ENCODE peak calls at places on chromosomes 16 and 17, in four cellular contexts. X is mammary epithelial cell, N is IMR-90, B is PC-3. F is an unnamed sample.

GRCh38 chr17:44797809-44798208 is 32.3 kb downstream of the GJC1 start:
- DNase-seq in X (no peak), N (peak; percentile 59), B (no peak), F (no peak)

GRCh38 chr17:72988451-72988850 is 104.0 kb downstream of the SLC39A11 start:
- DNase-seq in X (no peak), N (no peak), B (no peak), F (no peak)

GRCh38 chr17:67912088-67912487 is 84.2 kb downstream of the C17orf58 start:
- DNase-seq in X (no peak), N (no peak), B (no peak), F (no peak)

GRCh38 chr17:44607836-44608690 is 48.2 kb upstream of the MEIOC start:
- DNase-seq in X (no peak), N (peak; percentile 74), B (no peak), F (peak; percentile 71)

GRCh38 chr17:55770220-55770870 is 19.5 kb downstream of the PCTP start:
- DNase-seq in X (peak; percentile 56), N (peak; percentile 72), B (peak; percentile 86), F (peak; percentile 36)

GRCh38 chr17:39612291-39612894 is 4.7 kb upstream of the NEUROD2 start:
- DNase-seq in X (no peak), N (no peak), B (no peak), F (no peak)

GRCh38 chr16:66197668-66198278 is 168.7 kb upstream of the CDH5 start:
- DNase-seq in X (no peak), N (no peak), B (no peak), F (no peak)

GRCh38 chr17:45270828-45271418 is 9.0 kb upstream of the SPATA32 start:
- DNase-seq in X (no peak), N (no peak), B (peak; percentile 31), F (no peak)

GRCh38 chr17:2369039-2369438 is 31.7 kb downstream of the SGSM2 start:
- DNase-seq in X (no peak), N (no peak), B (no peak), F (no peak)

GRCh38 chr17:67636841-67637240 is 80.9 kb upstream of the NOL11 start:
- DNase-seq in X (no peak), N (peak; percentile 64), B (peak; percentile 25), F (peak; percentile 77)

GRCh38 chr16:11992008-11992584 is 15.6 kb downstream of the SNX29 start:
- DNase-seq in X (no peak), N (no peak), B (no peak), F (no peak)

GRCh38 chr17:17365476-17366110 is 62.4 kb downstream of the NT5M start:
- DNase-seq in X (no peak), N (no peak), B (no peak), F (no peak)

DNA sequence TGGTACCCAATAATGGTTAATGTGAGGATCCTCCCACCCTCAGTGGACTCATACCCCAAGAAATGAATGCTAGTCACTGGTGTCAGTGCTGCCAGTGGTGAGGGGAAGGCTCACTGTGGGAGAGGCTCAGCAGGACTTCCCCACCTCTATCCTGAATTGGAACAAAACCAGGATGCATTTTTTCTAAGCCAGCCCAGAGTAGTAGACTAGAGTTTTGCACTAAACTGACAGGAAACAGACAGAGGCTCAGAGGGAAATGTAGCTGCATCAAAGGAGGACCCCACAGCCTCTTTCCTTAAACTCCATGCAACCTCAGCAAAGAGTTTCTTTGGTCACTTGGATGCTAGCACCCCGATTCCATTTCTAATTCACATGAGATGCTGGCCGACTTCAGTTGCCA is 10.6 kb upstream of the SKAP1 start:
- DNase-seq in X (no peak), N (no peak), B (no peak), F (no peak)
- H3K4me1 ChIP-seq in X (no peaks in the 10 kb centered on the region), N (no peaks in the 10 kb centered on the region), B (peaks cover 5% of the 10 kb centered on the region), F (no peaks in the 10 kb centered on the region)

GRCh38 chr17:83079340-83079747 is at the start of gene METRNL:
- DNase-seq in X (peak; percentile 37), N (peak; percentile 50), B (peak; percentile 59), F (no peak)
- H3K9ac ChIP-seq in X (no peak within 1 kb of the TSS), N (peak within 1 kb of the TSS; percentile 48), B (no peak within 1 kb of the TSS), F (peak within 1 kb of the TSS; percentile 81)

DNA sequence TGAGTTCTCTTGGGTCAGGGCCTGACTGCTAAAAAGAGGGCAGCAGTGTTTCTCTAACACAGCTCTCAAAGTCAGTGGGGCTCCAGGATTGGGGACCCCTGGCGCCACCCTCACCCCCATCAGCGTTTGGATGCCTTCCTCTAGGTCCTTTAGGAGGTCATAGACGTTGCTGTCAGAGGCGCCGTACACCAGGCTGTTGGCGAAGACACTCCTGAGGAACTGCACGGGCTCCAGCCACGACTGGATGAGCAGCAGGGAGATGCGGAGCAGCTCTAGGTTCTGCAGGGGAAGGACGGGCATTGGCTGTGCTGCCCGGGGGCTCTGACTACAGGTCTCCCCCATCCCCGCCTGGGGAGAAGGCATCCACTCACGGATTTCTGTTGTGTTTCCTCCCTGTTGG is 993 bp downstream of the GH1 start:
- DNase-seq in X (no peak), N (no peak), B (no peak), F (no peak)
- H3K27ac ChIP-seq in X (no peak overlapping the region), N (no peak overlapping the region), B (no peak overlapping the region), F (no peak overlapping the region)

GRCh38 chr17:47941998-47942490 is 673 bp downstream of the PNPO start:
- DNase-seq in X (no peak), N (no peak), B (no peak), F (no peak)
- H3K4me1 ChIP-seq in X (peaks cover 20% of the 10 kb centered on the region), N (peaks cover 2% of the 10 kb centered on the region), B (peaks cover 24% of the 10 kb centered on the region), F (peaks cover 18% of the 10 kb centered on the region)

GRCh38 chr16:86590501-86591144 is 12.3 kb downstream of the FOXL1 start:
- DNase-seq in X (peak; percentile 79), N (peak; percentile 96), B (peak; percentile 89), F (peak; percentile 98)
- H3K9ac ChIP-seq in X (no peak overlapping the region), N (no peak overlapping the region), B (peak overlapping the region; percentile 88), F (peak overlapping the region; percentile 47)

DNA sequence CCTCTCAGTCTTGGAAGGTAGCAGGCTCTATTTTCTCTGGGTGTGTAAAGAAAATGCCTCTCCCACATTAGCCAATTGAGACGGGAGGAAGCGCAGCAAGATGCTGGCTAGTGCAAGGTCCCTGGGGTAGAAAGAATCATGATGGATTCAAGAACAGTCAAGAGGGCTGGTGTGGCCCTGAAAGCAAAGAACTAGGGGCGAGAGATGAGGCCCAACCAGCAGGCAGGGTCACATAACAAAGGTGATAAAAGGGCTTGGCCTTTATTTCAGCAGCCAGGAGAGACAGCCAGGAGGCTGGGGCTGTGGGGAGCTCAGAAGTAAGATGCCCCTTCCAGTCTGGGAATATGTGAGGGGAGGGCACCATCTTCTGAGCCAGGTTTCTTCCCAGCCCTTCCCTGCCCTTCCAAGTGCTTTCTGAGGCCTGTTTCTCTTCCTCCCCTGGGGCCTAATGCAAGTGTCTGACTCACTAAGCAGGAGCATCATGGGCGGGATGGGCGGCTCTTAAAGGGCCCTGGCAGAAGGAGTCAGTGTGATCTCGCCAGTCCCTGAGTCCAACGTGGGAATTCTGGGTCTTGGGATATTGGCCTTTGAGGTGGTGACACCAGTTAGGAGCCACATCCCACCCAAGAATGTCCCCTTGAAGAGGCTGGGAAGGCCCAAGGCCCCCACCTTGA is 3.9 kb upstream of the NLRC5 start:
- DNase-seq in X (peak; percentile 75), N (peak; percentile 85), B (peak; percentile 65), F (peak; percentile 78)
- H3K27ac ChIP-seq in X (no peak overlapping the region), N (peak overlapping the region; percentile 70), B (no peak overlapping the region), F (peak overlapping the region; percentile 47)

GRCh38 chr17:78762007-78762406 is 20.1 kb downstream of the CYTH1 start:
- DNase-seq in X (no peak), N (peak; percentile 11), B (no peak), F (peak; percentile 45)
- H3K4me1 ChIP-seq in X (peaks cover 29% of the 10 kb centered on the region), N (peaks cover 8% of the 10 kb centered on the region), B (peaks cover 17% of the 10 kb centered on the region), F (peaks cover 9% of the 10 kb centered on the region)

DNA sequence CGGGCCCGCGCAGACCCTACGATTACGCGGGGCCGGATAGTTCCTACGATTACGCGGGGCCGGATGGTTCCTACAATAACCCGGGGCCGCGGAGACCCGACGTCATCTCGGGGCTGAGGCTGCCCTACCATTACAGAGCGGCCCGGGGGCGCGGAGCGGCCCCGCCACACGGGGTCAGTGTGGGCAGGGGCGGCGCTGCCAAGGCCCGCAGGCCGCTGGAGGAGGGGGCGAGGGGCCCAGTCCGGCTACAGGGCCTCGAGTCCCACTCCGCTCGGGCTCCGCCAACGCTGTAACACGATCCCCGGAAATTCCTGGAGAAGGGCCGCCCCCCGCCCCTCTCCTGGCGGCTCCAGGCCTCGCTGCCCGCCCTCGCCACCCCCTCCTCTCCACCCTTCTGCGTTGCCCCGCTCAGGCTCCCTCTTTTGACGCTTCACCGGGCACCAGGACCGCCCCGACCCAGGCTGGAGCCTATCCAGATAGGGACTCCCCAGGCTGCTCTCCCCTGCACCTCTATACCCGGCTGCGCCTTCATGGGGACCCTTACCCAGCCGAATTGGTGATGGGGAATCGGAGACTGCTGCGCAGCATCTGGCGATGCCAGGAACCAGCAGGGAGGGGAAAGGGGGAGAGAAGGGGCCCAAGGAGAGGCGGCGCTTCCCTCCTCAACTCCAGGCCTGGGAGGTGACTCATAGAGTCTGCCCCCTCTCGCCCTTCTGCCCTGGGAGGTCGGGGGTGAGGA is at the start of gene RAB34:
- DNase-seq in X (peak; percentile 73), N (peak; percentile 89), B (peak; percentile 80), F (peak; percentile 82)
- H3K9ac ChIP-seq in X (peak within 1 kb of the TSS; percentile 78), N (peak within 1 kb of the TSS; percentile 96), B (peak within 1 kb of the TSS; percentile 99), F (peak within 1 kb of the TSS; percentile 92)

DNA sequence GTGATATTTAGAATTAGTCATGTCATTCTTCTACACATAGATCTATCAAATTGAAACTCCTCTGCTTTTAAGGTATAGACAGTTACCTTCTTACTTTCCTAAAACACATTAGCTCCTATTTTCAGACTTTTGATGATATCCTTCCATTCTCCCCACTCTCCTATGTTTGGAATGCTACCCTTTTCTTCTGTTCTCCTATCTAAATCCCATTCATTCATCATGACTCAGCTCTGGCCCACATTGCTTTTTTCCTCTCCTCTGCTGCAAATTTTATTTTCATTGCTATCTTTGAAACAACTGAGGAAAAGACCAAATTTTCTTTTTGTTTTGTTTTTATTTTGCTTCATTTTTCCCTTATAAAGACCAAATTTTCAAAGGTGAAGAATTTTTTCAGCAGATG is 145.4 kb downstream of the SSH2 start:
- DNase-seq in X (no peak), N (peak; percentile 50), B (no peak), F (peak; percentile 60)
- H3K27ac ChIP-seq in X (no peak overlapping the region), N (no peak overlapping the region), B (no peak overlapping the region), F (peak overlapping the region; percentile 8)

DNA sequence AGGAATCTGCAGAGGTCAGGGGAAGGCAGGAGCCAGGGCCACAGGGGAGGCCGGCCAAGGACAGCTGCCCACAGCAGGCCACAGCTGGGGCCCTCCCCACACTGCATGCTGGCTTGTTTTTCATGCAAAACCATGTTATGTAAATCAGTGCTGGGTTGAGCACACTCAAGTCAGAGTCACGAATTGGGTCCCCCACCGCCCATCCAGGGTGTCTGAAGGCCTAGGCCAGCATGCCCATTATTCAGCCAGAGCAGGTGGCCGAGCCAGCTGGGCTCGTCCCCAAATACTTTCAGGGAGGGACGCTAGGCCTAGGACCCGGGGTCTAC is 51.2 kb upstream of the TOB1 start:
- DNase-seq in X (no peak), N (no peak), B (no peak), F (no peak)
- H3K4me1 ChIP-seq in X (peaks cover 41% of the 10 kb centered on the region), N (peaks cover 6% of the 10 kb centered on the region), B (peaks cover 19% of the 10 kb centered on the region), F (peaks cover 12% of the 10 kb centered on the region)